ENCODE peak calls at places on chromosomes 4 and X, in four cellular contexts. O, L, Z and W are unnamed samples.

GRCh38 chr4:140884431-140885058 is 128.4 kb upstream of the TBC1D9 start:
- DNase-seq in O (peak), L (peak), Z (peak), W (peak)

GRCh38 chr4:46123872-46124755 is at the start of gene GABRG1:
- DNase-seq in O (peak), L (no peak), Z (peak), W (peak)

GRCh38 chr4:152454398-152455011 is 81.4 kb downstream of the FBXW7 start:
- DNase-seq in O (no peak), L (peak), Z (no peak), W (peak)

GRCh38 chr4:118270492-118270891 is 82.3 kb downstream of the PRSS12 start:
- DNase-seq in O (peak), L (peak), Z (no peak), W (peak)

GRCh38 chrX:56764153-56764974 is 35.3 kb downstream of the NBDY start:
- DNase-seq in O (peak), L (no peak), Z (peak), W (no peak)

GRCh38 chr4:4296283-4296846 is 6.3 kb downstream of the ZBTB49 start:
- DNase-seq in O (no peak), L (no peak), Z (peak), W (no peak)

GRCh38 chrX:6002056-6002455 is 226.6 kb downstream of the NLGN4X start:
- DNase-seq in O (no peak), L (no peak), Z (no peak), W (no peak)

GRCh38 chr4:6527683-6528595 is 47.0 kb upstream of the MAN2B2 start:
- DNase-seq in O (no peak), L (no peak), Z (no peak), W (no peak)

GRCh38 chr4:40736910-40737309 is 12.8 kb upstream of the NSUN7 start:
- DNase-seq in O (peak), L (peak), Z (no peak), W (peak)

GRCh38 chrX:78075787-78076389 is 28.2 kb upstream of the PGK1 start:
- DNase-seq in O (no peak), L (no peak), Z (no peak), W (no peak)

GRCh38 chr4:132276185-132276584 is 872.9 kb upstream of the PCDH10 start:
- DNase-seq in O (no peak), L (no peak), Z (no peak), W (no peak)

GRCh38 chrX:100946521-100946920 is 17.8 kb upstream of the XKRX start:
- DNase-seq in O (no peak), L (no peak), Z (no peak), W (no peak)

GRCh38 chr4:101421393-101421792 is 74.1 kb upstream of the PPP3CA start:
- DNase-seq in O (no peak), L (no peak), Z (no peak), W (no peak)

GRCh38 chr4:139609647-139610046 is 53.6 kb upstream of the SETD7 start:
- DNase-seq in O (no peak), L (no peak), Z (no peak), W (no peak)

GRCh38 chrX:108426262-108426661 is 12.0 kb downstream of the COL4A6 start:
- DNase-seq in O (peak), L (no peak), Z (no peak), W (no peak)

GRCh38 chr4:127284236-127284635 is 348.5 kb upstream of the INTU start:
- DNase-seq in O (no peak), L (no peak), Z (no peak), W (no peak)